ENCODE peak calls at places on chromosomes 3 and 15, in six cellular contexts. H, N, F, K, W and Q are unnamed samples.

GRCh38 chr15:99361541-99362185 is 110.4 kb downstream of the LRRC28 start:
- DNase-seq in F (peak), H (peak), W (no peak), N (no peak), K (no peak), Q (peak)

GRCh38 chr15:87522997-87523396 is 733.5 kb downstream of the NTRK3 start:
- DNase-seq in K (no peak), H (peak), N (no peak), W (no peak), F (no peak), Q (peak)

GRCh38 chr3:12658593-12659058 is 5.3 kb downstream of the RAF1 start:
- DNase-seq in H (peak), K (no peak), W (no peak), N (no peak), F (no peak), Q (peak)

GRCh38 chr3:144622845-144623244 is 651.2 kb downstream of the DIPK2A start:
- DNase-seq in F (no peak), K (no peak), N (no peak), W (no peak), H (no peak), Q (no peak)

GRCh38 chr15:41501191-41501917 is 7.7 kb downstream of the ITPKA start:
- DNase-seq in W (no peak), F (peak), H (peak), K (no peak), N (no peak), Q (no peak)

GRCh38 chr3:4995500-4996053 is 16.3 kb downstream of the BHLHE40 start:
- DNase-seq in N (no peak), F (peak), H (peak), W (no peak), K (no peak), Q (peak)

GRCh38 chr3:46835059-46835458 is 28.2 kb downstream of the MYL3 start:
- DNase-seq in N (no peak), W (no peak), K (no peak), F (no peak), H (no peak), Q (no peak)

GRCh38 chr3:15520185-15520584 is 1.3 kb downstream of the COLQ start:
- DNase-seq in H (no peak), K (no peak), N (no peak), F (no peak), W (no peak), Q (no peak)

GRCh38 chr3:107884719-107885460 is 205.9 kb downstream of the CD47 start:
- DNase-seq in N (no peak), W (no peak), K (no peak), H (peak), F (peak), Q (peak)

GRCh38 chr15:31276596-31277298 is 49.9 kb upstream of the KLF13 start:
- DNase-seq in N (no peak), F (no peak), H (no peak), W (peak), K (no peak), Q (no peak)

GRCh38 chr3:156749244-156749643 is 74.9 kb downstream of the TIPARP start:
- DNase-seq in H (no peak), F (no peak), W (no peak), K (no peak), N (no peak), Q (no peak)

GRCh38 chr3:107855710-107856109 is 235.1 kb downstream of the CD47 start:
- DNase-seq in F (peak), W (no peak), K (no peak), H (peak), N (peak), Q (peak)

GRCh38 chr3:115018694-115019093 is 128.4 kb downstream of the ZBTB20 start:
- DNase-seq in W (no peak), F (no peak), N (no peak), K (no peak), H (no peak), Q (no peak)

GRCh38 chr3:193391902-193392301 is 13.3 kb upstream of the ATP13A5 start:
- DNase-seq in N (no peak), K (no peak), H (no peak), F (peak), W (no peak), Q (no peak)

GRCh38 chr15:96851613-96852012 is 521.1 kb downstream of the NR2F2 start:
- DNase-seq in N (no peak), H (peak), W (no peak), F (no peak), K (peak), Q (peak)

GRCh38 chr15:66802087-66803001 is 100.3 kb downstream of the SMAD6 start:
- DNase-seq in H (peak), F (no peak), W (no peak), N (no peak), K (no peak), Q (peak)

GRCh38 chr3:189099505-189100290 is 72.1 kb upstream of the TPRG1 start:
- DNase-seq in F (no peak), W (no peak), K (peak), N (no peak), H (no peak), Q (no peak)

GRCh38 chr3:72591522-72592421 is 256.5 kb downstream of the SHQ1 start:
- DNase-seq in K (peak), H (peak), W (no peak), N (no peak), F (peak), Q (peak)

GRCh38 chr15:39625856-39626255 is 45.0 kb downstream of the THBS1 start:
- DNase-seq in N (no peak), H (peak), K (no peak), F (no peak), W (no peak), Q (no peak)

GRCh38 chr15:46714959-46715358 is 1002.3 kb upstream of the SEMA6D start:
- DNase-seq in H (no peak), N (no peak), W (no peak), F (peak), K (no peak), Q (no peak)

GRCh38 chr3:169662215-169663070 is 1.1 kb downstream of the MECOM start:
- DNase-seq in F (peak), N (peak), K (peak), W (peak), H (peak), Q (peak)

GRCh38 chr15:69500339-69500738 is 47.7 kb downstream of the RPLP1 start:
- DNase-seq in F (no peak), H (no peak), K (no peak), N (no peak), W (no peak), Q (no peak)

GRCh38 chr15:98946301-98947255 is 61.0 kb downstream of the PGPEP1L start:
- DNase-seq in N (no peak), H (peak), K (peak), F (no peak), W (peak), Q (no peak)

GRCh38 chr3:195896361-195897080 is 11.8 kb downstream of the TNK2 start:
- DNase-seq in H (peak), W (peak), F (peak), K (peak), N (no peak), Q (peak)

GRCh38 chr3:13452490-13453335 is 27.4 kb upstream of the HDAC11 start:
- DNase-seq in W (peak), F (peak), H (peak), K (peak), N (peak), Q (peak)

GRCh38 chr3:149494759-149495580 is 20.5 kb downstream of the TM4SF4 start:
- DNase-seq in N (no peak), F (no peak), K (no peak), W (no peak), H (peak), Q (peak)

GRCh38 chr3:41700155-41700554 is 261.7 kb downstream of the ULK4 start:
- DNase-seq in F (peak), W (no peak), K (no peak), H (no peak), N (no peak), Q (no peak)

GRCh38 chr15:101657968-101658784 is 6.0 kb upstream of the TM2D3 start:
- DNase-seq in F (no peak), K (no peak), H (no peak), N (no peak), W (no peak), Q (no peak)

GRCh38 chr3:188683032-188683491 is 488.7 kb upstream of the TPRG1 start:
- DNase-seq in F (no peak), N (no peak), W (no peak), K (peak), H (peak), Q (peak)

GRCh38 chr15:62647195-62647865 is 395.2 kb upstream of the TPM1 start:
- DNase-seq in N (peak), F (peak), H (peak), W (no peak), K (no peak), Q (peak)

GRCh38 chr15:96183020-96183926 is 147.2 kb upstream of the NR2F2 start:
- DNase-seq in F (no peak), N (no peak), H (no peak), K (no peak), W (no peak), Q (no peak)

GRCh38 chr3:48410205-48411040 is 19.5 kb downstream of the PLXNB1 start:
- DNase-seq in K (peak), H (no peak), F (no peak), W (peak), N (no peak), Q (no peak)

GRCh38 chr15:90571063-90571541 is 41.4 kb downstream of the CRTC3 start:
- DNase-seq in F (no peak), K (peak), H (peak), W (no peak), N (no peak), Q (peak)

GRCh38 chr3:190911382-190911781 is 48.9 kb upstream of the GMNC start:
- DNase-seq in W (no peak), K (no peak), F (peak), H (no peak), N (no peak), Q (no peak)

GRCh38 chr15:59443341-59444081 is 5.5 kb downstream of the FAM81A start:
- DNase-seq in W (no peak), F (no peak), K (no peak), H (no peak), N (no peak), Q (no peak)

DNA sequence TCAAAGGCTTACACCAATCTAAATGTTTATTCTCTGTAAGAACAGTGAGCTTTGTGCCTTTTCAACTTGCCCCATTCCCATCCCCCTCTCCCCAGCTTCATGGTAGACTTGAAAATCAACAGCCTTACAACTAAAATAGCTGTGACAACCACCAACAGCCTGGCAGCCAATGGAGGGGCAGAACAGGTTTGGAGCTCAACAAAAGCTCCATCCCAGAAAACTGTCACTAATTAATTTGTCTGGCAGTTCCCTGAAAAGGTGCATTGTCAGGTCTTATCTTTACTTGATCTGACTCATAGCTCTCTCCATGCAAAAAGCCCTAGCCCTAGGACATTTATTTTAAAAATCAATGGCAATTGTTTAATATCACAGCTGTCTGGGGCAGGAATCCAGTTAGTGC is 22.6 kb downstream of the MTHFS start:
- DNase-seq in K (no peak), W (no peak), F (peak), H (no peak), N (no peak), Q (no peak)
- H3K4me3 ChIP-seq in K (no peak), W (no peak), F (no peak), H (no peak), N (no peak), Q (no peak)

GRCh38 chr3:9553949-9554513 is 409 bp upstream of the LHFPL4 start:
- DNase-seq in F (peak), N (no peak), H (no peak), W (peak), K (no peak), Q (no peak)
- H3K4me3 ChIP-seq in F (no peak), N (peak), H (no peak), W (peak), K (no peak), Q (no peak)

DNA sequence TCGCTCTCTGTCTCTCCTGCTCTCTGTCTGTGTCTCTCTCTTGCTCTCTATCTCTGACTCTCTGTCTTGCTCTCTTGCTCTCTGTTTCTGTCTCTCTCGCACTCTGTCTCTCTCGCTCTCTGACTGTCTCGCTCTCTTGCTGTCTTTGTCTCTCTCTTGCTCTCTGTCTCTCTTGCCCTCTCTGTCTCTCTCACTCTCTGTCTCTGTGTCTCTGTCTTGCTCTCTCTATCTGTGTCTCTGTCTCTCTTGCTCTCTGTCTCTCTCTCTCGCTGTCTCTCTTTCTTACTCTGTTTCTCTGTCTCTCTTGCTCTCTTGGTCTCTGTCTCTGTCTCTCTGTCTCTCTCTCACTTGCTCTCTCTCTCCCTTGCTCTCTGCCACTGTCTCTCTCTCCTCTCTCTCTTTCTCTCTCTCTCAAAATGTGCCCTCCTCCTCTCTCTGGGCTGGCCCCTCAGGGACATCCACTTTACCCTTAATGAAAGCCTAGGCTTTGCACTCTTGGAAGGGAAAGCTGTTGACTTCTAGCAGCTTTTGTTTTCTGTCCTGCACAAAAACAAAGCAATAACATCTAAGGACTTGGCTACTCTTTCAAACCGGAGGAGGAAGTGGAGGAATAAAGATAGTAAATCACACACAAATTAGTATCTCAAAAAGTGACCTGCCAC is 73.9 kb upstream of the NR2E3 start:
- DNase-seq in H (no peak), N (no peak), K (no peak), F (no peak), W (no peak), Q (no peak)
- H3K4me3 ChIP-seq in H (no peak), N (no peak), K (no peak), F (no peak), W (no peak), Q (no peak)

DNA sequence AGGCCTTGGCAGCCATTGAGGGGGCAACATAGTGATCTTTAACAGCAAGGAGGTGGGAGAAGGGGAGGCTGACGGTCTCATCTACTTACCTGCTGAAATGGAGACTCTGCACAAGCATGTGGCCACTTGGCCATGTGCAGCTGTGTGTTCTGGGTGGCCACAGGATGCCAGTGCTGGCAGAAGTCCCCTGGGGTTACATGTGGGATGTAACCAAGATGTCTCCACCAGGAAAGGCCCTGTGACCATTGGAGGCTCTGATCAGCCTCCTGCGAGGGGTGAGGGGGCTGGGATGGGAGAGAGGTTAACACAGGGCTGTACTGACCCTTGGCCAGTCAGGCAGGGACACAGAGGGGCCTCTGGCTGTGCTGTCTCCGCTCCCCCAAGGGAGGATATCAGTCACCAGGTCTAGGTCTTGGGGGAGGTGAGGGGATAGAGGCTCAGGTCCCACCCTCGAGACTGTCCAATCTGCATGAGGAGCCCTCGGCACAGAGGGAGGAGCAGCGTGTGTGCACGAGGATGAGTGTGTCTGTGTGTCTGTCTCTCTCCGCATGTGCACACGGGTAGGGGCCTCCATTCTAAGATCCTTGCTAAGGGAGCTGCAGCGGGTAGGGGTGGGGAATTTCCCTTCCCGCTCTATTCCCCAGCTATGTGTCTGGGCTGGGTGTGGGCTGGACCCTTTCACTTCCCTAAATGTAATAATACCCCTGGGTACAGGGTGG is 19.5 kb downstream of the PRKCD start:
- DNase-seq in W (no peak), N (no peak), K (peak), H (no peak), F (no peak), Q (no peak)
- H3K4me3 ChIP-seq in W (no peak), N (no peak), K (no peak), H (no peak), F (no peak), Q (no peak)

GRCh38 chr15:22956980-22957264 is 23.2 kb downstream of the CYFIP1 start:
- DNase-seq in N (no peak), W (no peak), F (no peak), K (no peak), H (no peak), Q (no peak)
- H3K4me3 ChIP-seq in N (no peak), W (no peak), F (no peak), K (no peak), H (no peak), Q (no peak)

GRCh38 chr15:85168642-85169173 is 187.1 kb downstream of the PDE8A start:
- DNase-seq in F (peak), H (peak), N (peak), W (peak), K (no peak), Q (peak)
- H3K4me3 ChIP-seq in F (no peak), H (no peak), N (peak), W (peak), K (no peak), Q (no peak)

GRCh38 chr3:129575987-129576364 is 30.5 kb downstream of the PLXND1 start:
- DNase-seq in H (no peak), K (no peak), W (no peak), F (no peak), N (no peak), Q (no peak)

GRCh38 chr3:129579991-129580390 is 26.5 kb downstream of the PLXND1 start:
- DNase-seq in W (no peak), F (no peak), H (no peak), N (no peak), K (no peak), Q (no peak)

GRCh38 chr3:129576514-129577345 is 29.7 kb downstream of the PLXND1 start:
- DNase-seq in W (no peak), N (no peak), H (no peak), F (no peak), K (peak), Q (no peak)

GRCh38 chr3:129577356-129577755 is 29.1 kb downstream of the PLXND1 start:
- DNase-seq in N (no peak), H (peak), W (peak), K (no peak), F (no peak), Q (no peak)

DNA sequence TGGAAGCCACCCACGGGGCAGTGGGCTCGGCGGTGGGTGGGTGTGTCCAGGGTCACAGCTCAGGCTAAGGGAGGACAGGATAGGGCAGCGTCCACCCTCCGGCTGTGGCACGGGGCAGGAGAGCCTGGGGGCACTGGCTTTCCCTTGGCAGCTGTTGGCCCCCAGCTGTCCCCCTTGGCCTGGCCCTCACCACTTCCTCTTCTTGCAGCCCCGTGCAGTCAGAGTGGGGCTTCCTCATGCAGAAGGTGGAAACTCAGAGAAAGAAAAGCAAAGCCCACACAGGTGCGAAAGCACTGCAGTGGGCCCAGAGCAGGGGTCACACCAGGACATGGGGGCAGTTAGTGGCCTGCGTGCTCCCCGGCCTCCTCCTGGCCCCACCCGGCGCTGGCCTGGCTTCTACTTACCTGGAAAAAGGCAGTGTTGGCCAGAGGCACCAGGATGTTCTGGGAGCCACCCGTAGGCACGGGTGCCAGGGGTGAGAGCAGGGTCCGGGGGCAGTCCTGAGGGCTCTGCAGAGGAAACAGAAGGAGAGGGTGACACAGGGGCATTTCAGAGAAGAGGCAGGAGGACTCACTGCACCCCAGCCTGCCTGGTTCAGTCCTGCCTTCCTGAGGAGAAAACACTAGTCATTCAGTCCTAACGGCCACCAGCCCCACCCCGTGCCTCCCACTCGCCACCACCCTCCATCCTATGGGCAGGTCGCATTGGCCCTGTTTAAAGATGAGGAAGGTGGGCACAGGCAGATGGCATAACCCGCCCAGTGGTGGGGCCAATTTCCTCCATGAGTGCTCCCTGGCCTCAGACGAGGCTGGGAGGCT is 28.3 kb downstream of the PLXND1 start:
- DNase-seq in H (no peak), F (no peak), K (peak), W (no peak), N (no peak), Q (no peak)
- H3K4me3 ChIP-seq in H (no peak), F (no peak), K (no peak), W (no peak), N (no peak), Q (no peak)